ENCODE peak calls at places on chromosomes 5 and 9, in nine cellular contexts. Q is endothelial cell of umbilical vein; G is GM23338; N is CD8-positive, alpha-beta T cell; T is AG09319; O is endothelial cell; U is RWPE1; F is cardiac fibroblast; Z is AG04450. D is an unnamed sample.

GRCh38 chr5:124580925-124581821 is 165.3 kb downstream of the ZNF608 start:
- DNase-seq in Q (peak; percentile 68), G (peak; percentile 95), N (no peak), T (no peak), O (peak; percentile 12), U (no peak), F (no peak), Z (no peak), D (no peak)

GRCh38 chr5:154618696-154619095 is 136.5 kb upstream of the LARP1 start:
- DNase-seq in Q (no peak), G (no peak), N (no peak), T (no peak), O (no peak), U (no peak), F (no peak), Z (no peak), D (no peak)

GRCh38 chr9:93650448-93650847 is 74.1 kb downstream of the PHF2 start:
- DNase-seq in Q (no peak), G (no peak), N (no peak), T (no peak), O (no peak), U (no peak), F (no peak), Z (no peak), D (peak; percentile 38)

GRCh38 chr9:13431137-13431536 is 151.6 kb upstream of the MPDZ start:
- DNase-seq in Q (no peak), G (peak; percentile 27), N (no peak), T (no peak), O (no peak), U (no peak), F (no peak), Z (no peak), D (no peak)

GRCh38 chr9:2872307-2872940 is 28.5 kb upstream of the PUM3 start:
- DNase-seq in Q (no peak), G (peak; percentile 52), N (peak; percentile 13), T (no peak), O (peak; percentile 12), U (no peak), F (peak; percentile 52), Z (no peak), D (no peak)

GRCh38 chr9:90539266-90539665 is 103.4 kb downstream of the DIRAS2 start:
- DNase-seq in Q (no peak), G (no peak), N (no peak), T (no peak), O (no peak), U (no peak), F (no peak), Z (no peak), D (no peak)

GRCh38 chr9:131402738-131403492 is 9.0 kb downstream of the PRRC2B start:
- DNase-seq in Q (peak; percentile 92), G (no peak), N (no peak), T (peak; percentile 70), O (no peak), U (peak; percentile 85), F (peak; percentile 94), Z (peak; percentile 46), D (no peak)

GRCh38 chr5:169837686-169838085 is 142.6 kb downstream of the INSYN2B start:
- DNase-seq in Q (no peak), G (no peak), N (no peak), T (peak; percentile 42), O (no peak), U (no peak), F (no peak), Z (no peak), D (no peak)

GRCh38 chr9:130379649-130379970 is 65.2 kb upstream of the ASS1 start:
- DNase-seq in Q (no peak), G (no peak), N (no peak), T (no peak), O (no peak), U (no peak), F (no peak), Z (no peak), D (no peak)

GRCh38 chr9:73199886-73200285 is 48.2 kb downstream of the ANXA1 start:
- DNase-seq in Q (peak; percentile 25), G (peak; percentile 57), N (no peak), T (no peak), O (no peak), U (no peak), F (peak; percentile 18), Z (no peak), D (no peak)
- TF ChIP-seq CTCF in Q (peak; percentile 45), G (peak; percentile 27), N (no peak), T (peak; percentile 42), O (no peak), U (no peak), F (peak; percentile 36), Z (peak; percentile 41), D (no peak)

GRCh38 chr9:118538981-118539380 is 830.3 kb downstream of the BRINP1 start:
- DNase-seq in Q (peak; percentile 70), G (no peak), N (no peak), T (no peak), O (no peak), U (no peak), F (no peak), Z (no peak), D (no peak)

GRCh38 chr9:118529624-118530214 is 825.5 kb downstream of the TLR4 start:
- DNase-seq in Q (no peak), G (no peak), N (no peak), T (no peak), O (no peak), U (no peak), F (peak; percentile 2), Z (no peak), D (no peak)

GRCh38 chr9:118529210-118529609 is 825.0 kb downstream of the TLR4 start:
- DNase-seq in Q (peak; percentile 98), G (no peak), N (no peak), T (no peak), O (no peak), U (no peak), F (peak; percentile 58), Z (no peak), D (no peak)

GRCh38 chr9:118533850-118534249 is 829.6 kb downstream of the TLR4 start:
- DNase-seq in Q (peak; percentile 82), G (no peak), N (no peak), T (no peak), O (no peak), U (no peak), F (no peak), Z (no peak), D (no peak)

DNA sequence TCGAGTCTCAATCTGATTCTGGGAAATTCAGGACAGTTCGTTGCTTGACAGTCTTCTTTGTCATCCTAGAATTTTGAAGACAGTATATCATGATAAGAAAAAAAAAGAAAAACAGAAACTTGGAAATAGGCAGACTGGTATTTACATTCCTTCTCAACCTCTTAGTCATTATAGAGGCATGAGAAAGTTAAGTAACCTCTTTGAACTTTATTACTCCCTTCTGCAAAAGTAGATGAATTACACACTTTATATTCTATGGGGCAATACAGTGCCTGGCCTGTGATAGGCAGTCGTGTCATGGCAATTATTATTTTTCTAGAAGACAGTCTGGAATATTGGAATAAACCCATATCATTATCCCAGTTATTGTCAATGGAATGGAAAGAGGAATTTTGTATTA is 828.9 kb downstream of the TLR4 start:
- DNase-seq in Q (peak; percentile 57), G (no peak), N (no peak), T (no peak), O (no peak), U (peak; percentile 13), F (peak; percentile 20), Z (no peak), D (no peak)
- TF ChIP-seq CTCF in Q (no peak), G (no peak), N (no peak), T (no peak), O (no peak), U (no peak), F (no peak), Z (no peak), D (no peak)

GRCh38 chr5:45772402-45772801 is 76.2 kb upstream of the HCN1 start:
- DNase-seq in Q (no peak), G (no peak), N (no peak), T (no peak), O (no peak), U (no peak), F (no peak), Z (no peak), D (no peak)

GRCh38 chr5:45779874-45780671 is 83.9 kb upstream of the HCN1 start:
- DNase-seq in Q (no peak), G (no peak), N (no peak), T (no peak), O (no peak), U (no peak), F (no peak), Z (no peak), D (no peak)

DNA sequence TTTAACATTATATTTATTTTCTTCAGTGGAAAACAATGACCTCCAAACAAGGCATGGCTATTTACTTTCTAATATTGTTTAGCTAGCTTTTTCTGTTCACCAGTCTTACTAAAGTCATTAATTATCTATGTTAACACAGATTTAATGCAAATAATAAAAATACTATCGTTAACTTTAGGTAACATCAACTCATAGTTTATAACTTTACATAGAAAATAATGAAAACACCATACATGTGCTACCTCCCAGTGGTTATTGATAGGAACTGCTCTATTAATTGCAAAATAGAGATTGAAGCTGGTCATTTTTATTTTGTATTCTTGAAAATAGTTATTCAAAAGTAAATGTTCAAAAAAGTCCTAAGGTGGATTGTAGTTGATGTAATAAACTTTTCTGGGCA is 78.3 kb upstream of the HCN1 start:
- DNase-seq in Q (no peak), G (peak; percentile 26), N (no peak), T (no peak), O (no peak), U (peak; percentile 21), F (peak; percentile 1), Z (no peak), D (no peak)
- TF ChIP-seq CTCF in Q (no peak), G (peak; percentile 74), N (no peak), T (no peak), O (peak; percentile 75), U (peak; percentile 83), F (no peak), Z (no peak), D (no peak)

GRCh38 chr9:22124263-22125011 is 115.3 kb upstream of the CDKN2B start:
- DNase-seq in Q (peak; percentile 64), G (no peak), N (no peak), T (no peak), O (no peak), U (no peak), F (no peak), Z (no peak), D (no peak)

GRCh38 chr9:22134390-22134789 is 125.3 kb upstream of the CDKN2B start:
- DNase-seq in Q (no peak), G (no peak), N (no peak), T (no peak), O (no peak), U (peak; percentile 35), F (no peak), Z (no peak), D (no peak)

GRCh38 chr9:22129134-22129533 is 120.0 kb upstream of the CDKN2B start:
- DNase-seq in Q (no peak), G (no peak), N (no peak), T (no peak), O (no peak), U (no peak), F (peak; percentile 51), Z (no peak), D (no peak)

GRCh38 chr9:22131817-22132216 is 122.7 kb upstream of the CDKN2B start:
- DNase-seq in Q (no peak), G (no peak), N (no peak), T (no peak), O (no peak), U (no peak), F (no peak), Z (no peak), D (no peak)

DNA sequence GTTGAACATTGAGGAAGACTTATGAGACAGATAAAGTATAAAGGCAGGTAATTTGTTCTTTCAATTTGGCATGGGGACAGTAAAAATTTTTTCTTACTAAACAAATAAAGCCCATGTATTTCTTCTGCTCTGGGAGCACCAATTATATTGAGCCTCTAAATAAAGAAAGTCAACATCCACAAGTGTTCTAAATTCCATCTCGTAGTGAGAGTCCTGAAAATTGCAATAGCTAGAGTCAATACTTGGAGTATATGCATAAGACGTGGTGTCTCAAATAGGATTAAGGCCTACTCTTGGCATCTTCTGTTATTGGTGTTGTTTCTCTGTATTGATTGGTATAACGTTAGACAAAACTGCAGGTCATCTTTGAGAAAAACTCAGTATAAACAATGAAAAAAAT is 120.5 kb upstream of the CDKN2B start:
- DNase-seq in Q (no peak), G (no peak), N (no peak), T (no peak), O (no peak), U (no peak), F (no peak), Z (no peak), D (no peak)
- TF ChIP-seq CTCF in Q (no peak), G (no peak), N (no peak), T (no peak), O (no peak), U (no peak), F (no peak), Z (no peak), D (no peak)